ENCODE peak calls at places on chromosomes 16 and 17, in four cellular contexts. H, K, F and S are unnamed samples.

GRCh38 chr17:64653325-64653984 is 8.7 kb downstream of the SMURF2 start:
- DNase-seq in H (no peak), K (no peak), F (no peak), S (no peak)

GRCh38 chr17:4785311-4786110 is 653 bp downstream of the VMO1 start:
- DNase-seq in H (no peak), K (peak; percentile 41), F (no peak), S (no peak)

GRCh38 chr17:29883497-29883896 is 46.5 kb downstream of the SSH2 start:
- DNase-seq in H (no peak), K (no peak), F (no peak), S (no peak)

GRCh38 chr17:41697122-41697962 is 8.7 kb downstream of the EIF1 start:
- DNase-seq in H (peak; percentile 22), K (no peak), F (no peak), S (no peak)

GRCh38 chr16:969508-970378 is 1.0 kb downstream of the LMF1 start:
- DNase-seq in H (no peak), K (no peak), F (no peak), S (peak; percentile 61)

GRCh38 chr16:81514041-81514559 is 69.5 kb downstream of the CMIP start:
- DNase-seq in H (no peak), K (no peak), F (no peak), S (no peak)

GRCh38 chr17:82870541-82870940 is 30.7 kb upstream of the ZNF750 start:
- DNase-seq in H (no peak), K (no peak), F (no peak), S (no peak)

GRCh38 chr16:15055141-15056053 is 477 bp downstream of the NTAN1 start:
- DNase-seq in H (no peak), K (no peak), F (peak; percentile 70), S (peak; percentile 66)

GRCh38 chr16:79901522-79901921 is 301.0 kb upstream of the MAF start:
- DNase-seq in H (no peak), K (no peak), F (no peak), S (no peak)

GRCh38 chr17:7930841-7931631 is 710 bp downstream of the TRAPPC1 start:
- DNase-seq in H (no peak), K (no peak), F (no peak), S (no peak)

GRCh38 chr16:57991551-57992059 is 8.9 kb downstream of the ZNF319 start:
- DNase-seq in H (no peak), K (no peak), F (no peak), S (no peak)

GRCh38 chr16:17827313-17827712 is 356.6 kb upstream of the XYLT1 start:
- DNase-seq in H (no peak), K (no peak), F (no peak), S (no peak)

GRCh38 chr17:54666559-54666958 is 234.1 kb upstream of the TOM1L1 start:
- DNase-seq in H (no peak), K (no peak), F (no peak), S (no peak)

GRCh38 chr16:89041571-89042481 is 51.8 kb upstream of the ACSF3 start:
- DNase-seq in H (no peak), K (no peak), F (no peak), S (no peak)

GRCh38 chr16:57537596-57538234 is 1.3 kb upstream of the CCDC102A start:
- DNase-seq in H (no peak), K (peak; percentile 21), F (no peak), S (no peak)

GRCh38 chr17:21176996-21177395 is 37.0 kb downstream of the TMEM11 start:
- DNase-seq in H (no peak), K (peak; percentile 23), F (no peak), S (no peak)

GRCh38 chr16:48330133-48330846 is 54.9 kb downstream of the SIAH1 start:
- DNase-seq in H (no peak), K (no peak), F (no peak), S (no peak)

GRCh38 chr16:89620406-89620841 is 7.0 kb downstream of the DPEP1 start:
- DNase-seq in H (no peak), K (no peak), F (no peak), S (no peak)

GRCh38 chr16:15507299-15507958 is 73.0 kb downstream of the BMERB1 start:
- DNase-seq in H (peak; percentile 8), K (no peak), F (no peak), S (no peak)

GRCh38 chr16:69366431-69366830 is 14.8 kb upstream of the TMED6 start:
- DNase-seq in H (no peak), K (no peak), F (peak; percentile 36), S (no peak)

GRCh38 chr16:929674-930073 is 41.1 kb downstream of the LMF1 start:
- DNase-seq in H (no peak), K (no peak), F (no peak), S (no peak)